ENCODE peak calls at places on chromosomes 13 and 19, in nine cellular contexts. G is PC-9, W is H1, K is fibroblast of lung, P is neuronal stem cell, Z is PC-3, S is DND-41, T is neural progenitor cell, V is K562. N is an unnamed sample.

GRCh38 chr19:4278926-4279529 is at the start of gene SHD:
- DNase-seq in G (no peak), W (peak; percentile 71), K (no peak), P (no peak), Z (no peak), S (no peak), T (peak; percentile 66), V (peak; percentile 67), N (no peak)

GRCh38 chr13:39688699-39689405 is 33.4 kb downstream of the COG6 start:
- DNase-seq in G (no peak), W (no peak), K (no peak), P (no peak), Z (no peak), S (no peak), T (no peak), V (no peak), N (no peak)

GRCh38 chr19:32876919-32877285 is 7.3 kb upstream of the SLC7A9 start:
- DNase-seq in G (peak; percentile 35), W (peak; percentile 26), K (no peak), P (no peak), Z (peak; percentile 83), S (no peak), T (no peak), V (no peak), N (no peak)

GRCh38 chr13:112603641-112604220 is 15.8 kb upstream of the TUBGCP3 start:
- DNase-seq in G (no peak), W (no peak), K (peak; percentile 58), P (no peak), Z (peak; percentile 10), S (no peak), T (no peak), V (no peak), N (no peak)

GRCh38 chr19:35488677-35489076 is 1.6 kb downstream of the KRTDAP start:
- DNase-seq in G (no peak), W (no peak), K (no peak), P (no peak), Z (no peak), S (no peak), T (no peak), V (no peak), N (no peak)

GRCh38 chr19:41990615-41991014 is 3.4 kb downstream of the ATP1A3 start:
- DNase-seq in G (no peak), W (no peak), K (no peak), P (no peak), Z (no peak), S (no peak), T (no peak), V (no peak), N (no peak)

GRCh38 chr13:33519561-33520479 is 234.3 kb upstream of the STARD13 start:
- DNase-seq in G (no peak), W (no peak), K (peak; percentile 57), P (no peak), Z (no peak), S (no peak), T (no peak), V (no peak), N (no peak)

GRCh38 chr13:50989476-50989875 is 79.9 kb downstream of the RNASEH2B start:
- DNase-seq in G (no peak), W (no peak), K (peak; percentile 52), P (no peak), Z (peak; percentile 16), S (no peak), T (peak; percentile 52), V (peak; percentile 10), N (no peak)

GRCh38 chr13:78121459-78122348 is 203.1 kb upstream of the EDNRB start:
- DNase-seq in G (no peak), W (peak; percentile 50), K (peak; percentile 83), P (peak; percentile 52), Z (peak; percentile 64), S (peak; percentile 37), T (peak; percentile 65), V (peak; percentile 28), N (peak; percentile 73)

GRCh38 chr19:3234800-3235199 is 10.3 kb downstream of the CELF5 start:
- DNase-seq in G (no peak), W (peak; percentile 93), K (no peak), P (no peak), Z (no peak), S (peak; percentile 42), T (no peak), V (peak; percentile 62), N (no peak)

GRCh38 chr13:41746259-41746658 is 214.7 kb downstream of the VWA8 start:
- DNase-seq in G (no peak), W (no peak), K (peak; percentile 73), P (no peak), Z (peak; percentile 67), S (no peak), T (no peak), V (no peak), N (no peak)

GRCh38 chr19:18002347-18002850 is 5.6 kb upstream of the ARRDC2 start:
- DNase-seq in G (no peak), W (no peak), K (no peak), P (no peak), Z (no peak), S (no peak), T (no peak), V (no peak), N (no peak)

GRCh38 chr19:43478323-43478722 is 12.9 kb upstream of the LYPD3 start:
- DNase-seq in G (no peak), W (no peak), K (no peak), P (no peak), Z (no peak), S (no peak), T (no peak), V (no peak), N (no peak)

GRCh38 chr13:113426591-113426986 is 26.7 kb downstream of the ADPRHL1 start:
- DNase-seq in G (no peak), W (no peak), K (no peak), P (no peak), Z (no peak), S (no peak), T (peak; percentile 1), V (no peak), N (peak; percentile 91)

GRCh38 chr13:21316376-21316775 is 139.9 kb downstream of the MRPL57 start:
- DNase-seq in G (no peak), W (no peak), K (no peak), P (no peak), Z (no peak), S (no peak), T (no peak), V (no peak), N (peak; percentile 6)

GRCh38 chr13:44620057-44620456 is 43.9 kb upstream of the TSC22D1 start:
- DNase-seq in G (no peak), W (no peak), K (peak; percentile 17), P (no peak), Z (peak; percentile 16), S (no peak), T (peak; percentile 18), V (no peak), N (no peak)

GRCh38 chr13:20270163-20270865 is 38.2 kb upstream of the GJB6 start:
- DNase-seq in G (no peak), W (no peak), K (no peak), P (no peak), Z (no peak), S (no peak), T (no peak), V (no peak), N (no peak)

GRCh38 chr19:45632468-45633196 is 6.6 kb downstream of the EML2 start:
- DNase-seq in G (peak; percentile 90), W (peak; percentile 99), K (peak; percentile 90), P (peak; percentile 88), Z (peak; percentile 82), S (peak; percentile 21), T (peak; percentile 93), V (peak; percentile 98), N (no peak)

GRCh38 chr13:95226932-95227718 is 74.1 kb downstream of the ABCC4 start:
- DNase-seq in G (no peak), W (no peak), K (no peak), P (no peak), Z (no peak), S (no peak), T (no peak), V (no peak), N (peak; percentile 70)

GRCh38 chr13:91142572-91142971 is 204.9 kb upstream of the MIR17HG start:
- DNase-seq in G (peak; percentile 53), W (no peak), K (peak; percentile 65), P (no peak), Z (peak; percentile 71), S (no peak), T (no peak), V (no peak), N (no peak)

GRCh38 chr13:34817246-34817645 is 124.8 kb upstream of the NBEA start:
- DNase-seq in G (no peak), W (no peak), K (no peak), P (no peak), Z (no peak), S (no peak), T (no peak), V (no peak), N (no peak)

GRCh38 chr13:27919934-27920676 is at the start of gene PDX1:
- DNase-seq in G (no peak), W (peak; percentile 81), K (no peak), P (peak; percentile 48), Z (peak; percentile 37), S (no peak), T (peak; percentile 82), V (no peak), N (no peak)

GRCh38 chr13:79307866-79308298 is 98.2 kb downstream of the RBM26 start:
- DNase-seq in G (no peak), W (no peak), K (peak; percentile 26), P (no peak), Z (peak; percentile 3), S (peak; percentile 9), T (peak; percentile 6), V (no peak), N (no peak)

GRCh38 chr13:24233351-24233901 is 72.9 kb downstream of the SPATA13 start:
- DNase-seq in G (no peak), W (no peak), K (peak; percentile 70), P (no peak), Z (no peak), S (no peak), T (peak; percentile 68), V (no peak), N (no peak)
- H3K4me3 ChIP-seq in G (no peak overlapping the region), W (no peak overlapping the region), K (peak overlapping the region; percentile 62), P (no peak overlapping the region), Z (no peak overlapping the region), S (no peak overlapping the region), T (no peak overlapping the region), V (no peak overlapping the region), N (no peak overlapping the region)

GRCh38 chr19:34269081-34269480 is 14.7 kb downstream of the GARRE1 start:
- DNase-seq in G (no peak), W (no peak), K (no peak), P (no peak), Z (no peak), S (no peak), T (no peak), V (no peak), N (no peak)
- H2AFZ ChIP-seq in G (no peak overlapping the region), W (no peak overlapping the region), K (no peak overlapping the region), P (no peak overlapping the region), Z (no peak overlapping the region), S (no peak overlapping the region), T (no peak overlapping the region), V (no peak overlapping the region), N (no peak overlapping the region)

GRCh38 chr19:50516456-50516855 is 2.7 kb upstream of the ASPDH start:
- DNase-seq in G (no peak), W (no peak), K (no peak), P (no peak), Z (no peak), S (no peak), T (no peak), V (no peak), N (no peak)
- H3K4me3 ChIP-seq in G (no peak overlapping the region), W (no peak overlapping the region), K (no peak overlapping the region), P (no peak overlapping the region), Z (peak overlapping the region; percentile 53), S (no peak overlapping the region), T (no peak overlapping the region), V (no peak overlapping the region), N (no peak overlapping the region)

GRCh38 chr19:7924651-7925170 is 1.2 kb downstream of the CTXN1 start:
- DNase-seq in G (no peak), W (peak; percentile 62), K (no peak), P (no peak), Z (no peak), S (no peak), T (peak; percentile 39), V (no peak), N (no peak)
- H2AFZ ChIP-seq in G (no peak overlapping the region), W (no peak overlapping the region), K (no peak overlapping the region), P (peak overlapping the region; percentile 65), Z (no peak overlapping the region), S (no peak overlapping the region), T (no peak overlapping the region), V (no peak overlapping the region), N (no peak overlapping the region)

N was measured in MM.1S.